ENCODE peak calls at places on chromosomes 12 and 14, in four cellular contexts. U is endothelial cell of umbilical vein, A is ovary, Y is BJ. W is an unnamed sample.
A peak's percentile ranks its signal among the peaks of the same experiment; 100 is the strongest.

GRCh38 chr14:93946104-93946503 is 19.0 kb downstream of the FAM181A start:
- DNase-seq in A (no peak), U (no peak), Y (no peak), W (no peak)

GRCh38 chr12:12890815-12891645 is at the start of gene GPRC5A:
- DNase-seq in Y (peak; percentile 96), A (peak; percentile 97), U (peak; percentile 96), W (peak; percentile 96)

GRCh38 chr14:61505815-61506809 is 184.7 kb downstream of the PRKCH start:
- DNase-seq in A (no peak), Y (no peak), U (peak; percentile 39), W (no peak)

GRCh38 chr12:47304161-47304560 is 224.4 kb upstream of the AMIGO2 start:
- DNase-seq in Y (no peak), U (no peak), A (no peak), W (no peak)

GRCh38 chr14:26605602-26606001 is 7.8 kb upstream of the NOVA1 start:
- DNase-seq in U (no peak), A (no peak), Y (no peak), W (no peak)

GRCh38 chr12:6917491-6918231 is 3.3 kb downstream of the ENO2 start:
- DNase-seq in A (no peak), Y (no peak), U (no peak), W (no peak)

GRCh38 chr12:106632797-106633450 is 50.1 kb downstream of the RFX4 start:
- DNase-seq in U (no peak), A (no peak), Y (no peak), W (peak; percentile 95)

GRCh38 chr12:94783862-94784261 is 133.5 kb upstream of the TMCC3 start:
- DNase-seq in Y (no peak), U (no peak), A (no peak), W (no peak)

GRCh38 chr12:89731614-89732013 is 23.0 kb upstream of the ATP2B1 start:
- DNase-seq in Y (no peak), U (no peak), A (no peak), W (no peak)

GRCh38 chr12:65740873-65741600 is 83.2 kb upstream of the HMGA2 start:
- DNase-seq in A (peak; percentile 92), U (peak; percentile 82), Y (no peak), W (peak; percentile 61)

GRCh38 chr12:62783881-62784280 is 151.1 kb downstream of the PPM1H start:
- DNase-seq in U (no peak), A (no peak), Y (no peak), W (no peak)

GRCh38 chr14:77151245-77151644 is 9.7 kb upstream of the ZDHHC22 start:
- DNase-seq in U (peak; percentile 34), A (no peak), Y (no peak), W (no peak)

GRCh38 chr14:73613046-73613383 is 698 bp downstream of the ACOT6 start:
- DNase-seq in U (no peak), A (no peak), Y (no peak), W (no peak)

GRCh38 chr12:57807285-57807684 is 11.2 kb downstream of the AVIL start:
- DNase-seq in U (no peak), Y (no peak), A (no peak), W (no peak)
- H3K36me3 ChIP-seq in U (peaks cover 8% of the 10 kb centered on the region), Y (peaks cover 30% of the 10 kb centered on the region), A (no peaks in the 10 kb centered on the region), W (peaks cover 5% of the 10 kb centered on the region)

GRCh38 chr14:95125156-95125555 is 32.2 kb downstream of the DICER1 start:
- DNase-seq in U (no peak), Y (no peak), A (no peak), W (no peak)
- H3K36me3 ChIP-seq in U (peaks cover 2% of the 10 kb centered on the region), Y (peaks cover 4% of the 10 kb centered on the region), A (no peaks in the 10 kb centered on the region), W (peaks cover 9% of the 10 kb centered on the region)

GRCh38 chr14:23070262-23071129 is 13.2 kb upstream of the CDH24 start:
- DNase-seq in A (no peak), U (no peak), Y (no peak), W (no peak)

GRCh38 chr14:23068792-23069412 is 11.6 kb upstream of the CDH24 start:
- DNase-seq in U (peak; percentile 97), Y (peak; percentile 70), A (peak; percentile 75), W (peak; percentile 92)

GRCh38 chr14:23067847-23068791 is 10.8 kb upstream of the CDH24 start:
- DNase-seq in A (no peak), U (no peak), Y (no peak), W (no peak)

GRCh38 chr14:23071244-23071974 is 14.1 kb upstream of the CDH24 start:
- DNase-seq in U (peak; percentile 93), A (peak; percentile 80), Y (peak; percentile 72), W (peak; percentile 91)

DNA sequence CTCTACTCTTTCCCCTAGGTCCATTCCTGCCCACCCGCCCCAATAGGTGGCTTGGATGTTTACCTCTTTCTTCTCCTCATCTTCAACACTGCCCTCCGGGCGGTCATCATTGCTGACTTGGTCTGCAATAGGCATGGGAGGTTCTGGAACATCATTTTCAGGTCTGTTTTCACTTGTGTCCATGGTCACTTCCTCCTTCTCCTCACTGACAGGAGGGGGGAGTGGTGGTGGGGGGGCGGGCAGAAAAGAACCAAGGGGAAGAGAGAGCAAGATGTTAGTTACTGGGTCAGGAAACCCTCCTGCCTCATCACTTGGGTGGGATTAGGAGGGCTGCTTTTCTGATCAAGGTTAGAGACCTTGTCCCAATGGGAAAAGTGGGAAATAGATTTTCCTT is 12.1 kb upstream of the CDH24 start:
- DNase-seq in A (no peak), Y (no peak), U (no peak), W (no peak)
- H3K36me3 ChIP-seq in A (no peaks in the 10 kb centered on the region), Y (peaks cover 20% of the 10 kb centered on the region), U (peaks cover 32% of the 10 kb centered on the region), W (peaks cover 11% of the 10 kb centered on the region)

GRCh38 chr12:1670244-1670814 is 20.5 kb upstream of the ADIPOR2 start:
- DNase-seq in Y (no peak), A (no peak), U (no peak), W (peak; percentile 96)
- H3K36me3 ChIP-seq in Y (no peaks in the 10 kb centered on the region), A (no peaks in the 10 kb centered on the region), U (no peaks in the 10 kb centered on the region), W (no peaks in the 10 kb centered on the region)

GRCh38 chr14:51715742-51716141 is 64.0 kb downstream of the FRMD6 start:
- DNase-seq in U (no peak), Y (no peak), A (no peak), W (no peak)
- H3K36me3 ChIP-seq in U (peaks cover 38% of the 10 kb centered on the region), Y (peaks cover 34% of the 10 kb centered on the region), A (no peaks in the 10 kb centered on the region), W (no peaks in the 10 kb centered on the region)

DNA sequence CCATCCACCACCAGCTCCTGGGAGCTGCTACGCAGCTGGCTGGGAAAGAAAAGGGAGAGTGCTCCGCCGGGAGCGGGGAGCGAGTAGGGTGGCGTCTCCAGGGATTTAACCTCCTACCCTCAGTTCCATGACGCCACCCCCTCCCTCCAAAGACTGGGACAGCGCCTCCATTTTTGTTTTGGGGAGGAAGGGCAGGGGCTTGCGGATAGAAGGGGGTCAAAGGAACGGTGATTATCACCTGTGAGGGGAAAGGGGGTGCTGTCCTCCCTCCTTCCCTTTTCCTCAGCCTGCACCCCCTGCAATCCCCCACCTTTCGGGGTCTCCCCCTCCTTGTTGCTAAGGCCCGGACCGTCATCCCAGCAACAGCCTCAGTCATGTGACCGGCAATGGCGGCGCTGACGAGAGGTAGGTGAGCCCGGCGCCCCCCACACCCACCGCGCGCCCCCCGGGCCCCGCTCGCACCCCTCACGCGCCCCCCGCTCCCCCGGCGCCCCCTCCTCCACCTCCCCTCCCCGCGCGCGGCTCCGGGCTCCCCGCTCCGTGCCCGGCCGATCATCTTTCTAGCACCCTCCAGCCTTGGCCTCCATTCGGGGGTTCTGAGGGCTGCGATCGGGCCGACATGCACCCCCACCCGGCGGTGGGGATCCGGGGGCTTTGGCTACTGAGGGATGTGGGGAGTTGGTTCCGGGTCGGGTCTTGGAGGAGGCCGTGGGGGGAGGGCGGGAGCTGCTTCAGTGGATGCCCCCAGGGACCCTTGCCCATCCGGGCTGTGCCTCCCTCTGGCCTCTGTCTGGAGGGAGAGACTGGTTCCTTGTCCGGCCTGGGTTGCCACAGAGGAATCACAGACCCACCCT is at the start of gene DTX3:
- DNase-seq in A (peak; percentile 67), U (peak; percentile 18), Y (no peak), W (peak; percentile 8)
- H3K36me3 ChIP-seq in A (no peaks in the 10 kb centered on the region), U (peaks cover 1% of the 10 kb centered on the region), Y (peaks cover 9% of the 10 kb centered on the region), W (peaks cover 6% of the 10 kb centered on the region)

GRCh38 chr12:121252712-121253345 is 42.9 kb downstream of the P2RX4 start:
- DNase-seq in Y (no peak), A (no peak), U (no peak), W (peak; percentile 22)

GRCh38 chr12:121251838-121252237 is 41.9 kb downstream of the P2RX4 start:
- DNase-seq in U (no peak), A (no peak), Y (no peak), W (no peak)

GRCh38 chr12:121246893-121247557 is 37.1 kb downstream of the P2RX4 start:
- DNase-seq in A (no peak), U (no peak), Y (no peak), W (no peak)

GRCh38 chr12:121248611-121249010 is 38.7 kb downstream of the P2RX4 start:
- DNase-seq in A (no peak), U (no peak), Y (no peak), W (no peak)

GRCh38 chr12:121250359-121250758 is 40.4 kb downstream of the P2RX4 start:
- DNase-seq in A (no peak), Y (no peak), U (no peak), W (no peak)
- H3K36me3 ChIP-seq in A (no peaks in the 10 kb centered on the region), Y (peaks cover 40% of the 10 kb centered on the region), U (peaks cover 43% of the 10 kb centered on the region), W (peaks cover 16% of the 10 kb centered on the region)

DNA sequence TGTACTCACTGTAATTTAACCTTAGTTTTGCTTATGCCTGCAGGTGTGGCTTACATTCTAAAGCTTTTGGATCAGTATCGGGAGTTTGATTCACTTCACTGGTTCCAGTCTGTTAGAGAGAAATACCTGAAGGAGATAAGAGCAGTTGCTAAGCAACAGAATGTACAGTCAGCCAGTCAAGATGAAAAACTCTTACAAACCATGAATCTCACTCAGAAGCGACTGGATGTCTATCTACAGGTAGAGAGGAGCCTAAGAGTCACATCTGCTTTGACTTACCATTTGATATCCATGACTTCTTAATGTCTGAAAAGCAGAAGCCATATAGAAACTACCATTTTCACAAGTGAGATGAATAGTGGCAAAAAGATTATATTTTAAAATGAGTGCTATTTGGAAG is 56.5 kb downstream of the WASHC4 start:
- DNase-seq in Y (no peak), A (no peak), U (no peak), W (no peak)
- H3K36me3 ChIP-seq in Y (peaks cover 2% of the 10 kb centered on the region), A (no peaks in the 10 kb centered on the region), U (peaks cover 9% of the 10 kb centered on the region), W (peaks cover 11% of the 10 kb centered on the region)

W was measured in small intestine.